ENCODE peak calls at places on chromosomes 1 and 21, in four cellular contexts. One of them, this sample, is unnamed.

GRCh38 chr1:44908427-44908826 is 65.4 kb upstream of the PTCH2 start:
- DNase-seq in K562: no peak
- DNase-seq in A549: no peak
- DNase-seq in GM23338: no peak
- DNase-seq in this sample: no peak

GRCh38 chr1:38658883-38659282 is 200.7 kb downstream of the RRAGC start:
- DNase-seq in K562: no peak
- DNase-seq in A549: no peak
- DNase-seq in GM23338: no peak
- DNase-seq in this sample: no peak

GRCh38 chr1:31888281-31888680 is 49.9 kb downstream of the PTP4A2 start:
- DNase-seq in K562: no peak
- DNase-seq in A549: no peak
- DNase-seq in GM23338: no peak
- DNase-seq in this sample: no peak

GRCh38 chr1:12435639-12436344 is 182.2 kb downstream of the DHRS3 start:
- DNase-seq in K562: no peak
- DNase-seq in A549: no peak
- DNase-seq in GM23338: no peak
- DNase-seq in this sample: no peak

GRCh38 chr21:26443867-26444266 is 129.2 kb downstream of the CYYR1 start:
- DNase-seq in K562: no peak
- DNase-seq in A549: no peak
- DNase-seq in GM23338: no peak
- DNase-seq in this sample: no peak

GRCh38 chr1:238257018-238257417 is 366.3 kb upstream of the ZP4 start:
- DNase-seq in K562: no peak
- DNase-seq in A549: no peak
- DNase-seq in GM23338: no peak
- DNase-seq in this sample: no peak

GRCh38 chr1:31244326-31244725 is 4.6 kb upstream of the NKAIN1 start:
- DNase-seq in K562: no peak
- DNase-seq in A549: no peak
- DNase-seq in GM23338: no peak
- DNase-seq in this sample: no peak

GRCh38 chr1:28756846-28757245 is 20.1 kb downstream of the YTHDF2 start:
- DNase-seq in K562: no peak
- DNase-seq in A549: no peak
- DNase-seq in GM23338: peak; percentile 70
- DNase-seq in this sample: no peak

GRCh38 chr1:67110352-67110751 is 24.4 kb downstream of the C1orf141 start:
- DNase-seq in K562: no peak
- DNase-seq in A549: no peak
- DNase-seq in GM23338: no peak
- DNase-seq in this sample: no peak

GRCh38 chr1:171446396-171446795 is 38.9 kb upstream of the PRRC2C start:
- DNase-seq in K562: no peak
- DNase-seq in A549: no peak
- DNase-seq in GM23338: no peak
- DNase-seq in this sample: no peak

GRCh38 chr1:158148458-158148857 is 32.2 kb upstream of the CD1D start:
- DNase-seq in K562: no peak
- DNase-seq in A549: no peak
- DNase-seq in GM23338: no peak
- DNase-seq in this sample: no peak

GRCh38 chr1:6212193-6212959 is 6.5 kb downstream of the RNF207 start:
- DNase-seq in K562: no peak
- DNase-seq in A549: no peak
- DNase-seq in GM23338: no peak
- DNase-seq in this sample: no peak

GRCh38 chr1:156746716-156747631 is 4.5 kb downstream of the HDGF start:
- DNase-seq in K562: peak; percentile 87
- DNase-seq in A549: peak; percentile 90
- DNase-seq in GM23338: peak; percentile 94
- DNase-seq in this sample: peak; percentile 61

GRCh38 chr1:206736878-206737728 is 33.5 kb upstream of the IL19 start:
- DNase-seq in K562: no peak
- DNase-seq in A549: no peak
- DNase-seq in GM23338: no peak
- DNase-seq in this sample: no peak

GRCh38 chr1:158329300-158329699 is 2.0 kb downstream of the CD1B start:
- DNase-seq in K562: no peak
- DNase-seq in A549: no peak
- DNase-seq in GM23338: no peak
- DNase-seq in this sample: no peak

GRCh38 chr21:15895142-15896106 is 165.6 kb downstream of the USP25 start:
- DNase-seq in K562: no peak
- DNase-seq in A549: no peak
- DNase-seq in GM23338: no peak
- DNase-seq in this sample: no peak

GRCh38 chr21:42220138-42220701 is 1.3 kb downstream of the ABCG1 start:
- DNase-seq in K562: no peak
- DNase-seq in A549: peak; percentile 40
- DNase-seq in GM23338: peak; percentile 83
- DNase-seq in this sample: no peak

GRCh38 chr1:96748078-96748477 is 26.5 kb downstream of the PTBP2 start:
- DNase-seq in K562: no peak
- DNase-seq in A549: no peak
- DNase-seq in GM23338: no peak
- DNase-seq in this sample: no peak

GRCh38 chr1:146036241-146036989 is 14.9 kb upstream of the HJV start:
- DNase-seq in K562: no peak
- DNase-seq in A549: no peak
- DNase-seq in GM23338: no peak
- DNase-seq in this sample: no peak

GRCh38 chr1:174090476-174090875 is 68.3 kb upstream of the RC3H1 start:
- DNase-seq in K562: no peak
- DNase-seq in A549: no peak
- DNase-seq in GM23338: no peak
- DNase-seq in this sample: no peak

GRCh38 chr1:68624233-68624632 is 127.4 kb upstream of the DEPDC1 start:
- DNase-seq in K562: no peak
- DNase-seq in A549: peak; percentile 10
- DNase-seq in GM23338: peak; percentile 18
- DNase-seq in this sample: no peak

GRCh38 chr1:245578751-245579150 is 424.0 kb downstream of the KIF26B start:
- DNase-seq in K562: no peak
- DNase-seq in A549: no peak
- DNase-seq in GM23338: no peak
- DNase-seq in this sample: no peak

GRCh38 chr1:52955129-52955970 is 28.3 kb downstream of the SCP2 start:
- DNase-seq in K562: no peak
- DNase-seq in A549: peak; percentile 3
- DNase-seq in GM23338: no peak
- DNase-seq in this sample: no peak

GRCh38 chr1:41640141-41640751 is 155.8 kb upstream of the EDN2 start:
- DNase-seq in K562: no peak
- DNase-seq in A549: no peak
- DNase-seq in GM23338: no peak
- DNase-seq in this sample: no peak

DNA sequence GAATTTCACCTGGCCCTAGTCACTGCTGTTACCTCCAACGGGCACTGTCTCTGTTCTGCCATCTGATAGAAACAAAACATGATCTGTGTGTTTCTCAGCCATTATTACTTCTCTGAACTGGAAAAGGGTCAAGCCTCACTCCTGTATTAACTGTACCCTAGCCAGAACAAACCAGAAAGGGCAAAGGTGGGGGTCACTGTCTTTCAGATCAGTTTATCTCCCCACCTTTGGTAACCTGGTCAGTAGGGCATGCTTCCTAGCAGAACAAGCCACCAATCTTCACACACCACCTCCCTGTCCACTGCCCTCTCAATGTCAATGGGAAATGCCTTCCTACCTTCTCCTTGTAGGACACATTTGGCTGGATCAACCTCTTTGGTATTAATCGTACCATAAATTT is 3.9 kb downstream of the TRIM45 start:
- DNase-seq in K562: no peak
- DNase-seq in A549: no peak
- DNase-seq in GM23338: no peak
- DNase-seq in this sample: no peak
- TF ChIP-seq REST in K562: no peak
- TF ChIP-seq REST in A549: no peak
- TF ChIP-seq REST in GM23338: no peak
- TF ChIP-seq REST in this sample: no peak

GRCh38 chr1:212609701-212610574 is 1.4 kb downstream of the ATF3 start:
- DNase-seq in K562: no peak
- DNase-seq in A549: no peak
- DNase-seq in GM23338: no peak
- DNase-seq in this sample: no peak

GRCh38 chr1:212607924-212608208 is 695 bp upstream of the ATF3 start:
- DNase-seq in K562: no peak
- DNase-seq in A549: no peak
- DNase-seq in GM23338: no peak
- DNase-seq in this sample: no peak

GRCh38 chr1:212607206-212607923 is 1.2 kb upstream of the ATF3 start:
- DNase-seq in K562: no peak
- DNase-seq in A549: no peak
- DNase-seq in GM23338: peak; percentile 52
- DNase-seq in this sample: no peak

GRCh38 chr1:212608956-212609700 is 567 bp downstream of the ATF3 start:
- DNase-seq in K562: peak; percentile 67
- DNase-seq in A549: peak; percentile 41
- DNase-seq in GM23338: peak; percentile 80
- DNase-seq in this sample: no peak

GRCh38 chr1:212608209-212608955 is at the start of gene ATF3:
- DNase-seq in K562: peak; percentile 98
- DNase-seq in A549: peak; percentile 94
- DNase-seq in GM23338: peak; percentile 99
- DNase-seq in this sample: peak; percentile 98
- TF ChIP-seq REST in K562: peak; percentile 68
- TF ChIP-seq REST in A549: peak; percentile 29
- TF ChIP-seq REST in GM23338: no peak
- TF ChIP-seq REST in this sample: no peak

GRCh38 chr1:36397378-36398230 is at the start of gene LSM10:
- DNase-seq in K562: peak; percentile 88
- DNase-seq in A549: peak; percentile 68
- DNase-seq in GM23338: peak; percentile 99
- DNase-seq in this sample: peak; percentile 85
- TF ChIP-seq REST in K562: peak; percentile 50
- TF ChIP-seq REST in A549: no peak
- TF ChIP-seq REST in GM23338: no peak
- TF ChIP-seq REST in this sample: no peak

GRCh38 chr1:18511469-18511997 is 30.8 kb downstream of the KLHDC7A start:
- DNase-seq in K562: no peak
- DNase-seq in A549: no peak
- DNase-seq in GM23338: peak; percentile 63
- DNase-seq in this sample: no peak

GRCh38 chr1:18504609-18505008 is 23.9 kb downstream of the KLHDC7A start:
- DNase-seq in K562: no peak
- DNase-seq in A549: no peak
- DNase-seq in GM23338: no peak
- DNase-seq in this sample: no peak

GRCh38 chr1:18508084-18508483 is 27.4 kb downstream of the KLHDC7A start:
- DNase-seq in K562: no peak
- DNase-seq in A549: no peak
- DNase-seq in GM23338: no peak
- DNase-seq in this sample: no peak

GRCh38 chr1:18501833-18502232 is 21.1 kb downstream of the KLHDC7A start:
- DNase-seq in K562: no peak
- DNase-seq in A549: no peak
- DNase-seq in GM23338: no peak
- DNase-seq in this sample: no peak

GRCh38 chr1:18505666-18506065 is 24.9 kb downstream of the KLHDC7A start:
- DNase-seq in K562: no peak
- DNase-seq in A549: no peak
- DNase-seq in GM23338: no peak
- DNase-seq in this sample: no peak
- TF ChIP-seq REST in K562: no peak
- TF ChIP-seq REST in A549: no peak
- TF ChIP-seq REST in GM23338: no peak
- TF ChIP-seq REST in this sample: no peak

GRCh38 chr21:14491269-14491681 is 54.8 kb downstream of the SAMSN1 start:
- DNase-seq in K562: no peak
- DNase-seq in A549: no peak
- DNase-seq in GM23338: no peak
- DNase-seq in this sample: no peak

GRCh38 chr21:14488805-14489204 is 57.3 kb downstream of the SAMSN1 start:
- DNase-seq in K562: no peak
- DNase-seq in A549: no peak
- DNase-seq in GM23338: no peak
- DNase-seq in this sample: no peak

GRCh38 chr21:14493731-14494130 is 52.4 kb downstream of the SAMSN1 start:
- DNase-seq in K562: no peak
- DNase-seq in A549: no peak
- DNase-seq in GM23338: no peak
- DNase-seq in this sample: no peak

GRCh38 chr21:14495075-14495474 is 51.0 kb downstream of the SAMSN1 start:
- DNase-seq in K562: no peak
- DNase-seq in A549: no peak
- DNase-seq in GM23338: no peak
- DNase-seq in this sample: no peak

GRCh38 chr21:14492890-14493289 is 53.2 kb downstream of the SAMSN1 start:
- DNase-seq in K562: no peak
- DNase-seq in A549: no peak
- DNase-seq in GM23338: no peak
- DNase-seq in this sample: no peak
- TF ChIP-seq REST in K562: no peak
- TF ChIP-seq REST in A549: no peak
- TF ChIP-seq REST in GM23338: no peak
- TF ChIP-seq REST in this sample: no peak

This sample was measured in HCT116.